ENCODE peak calls at places on chromosome 3, in seven cellular contexts. D, W, M, B, L, P and Q are unnamed samples. For H3K36me3, the result is how much of the 10 kb centered on the place peaks cover.

GRCh38 chr3:188092648-188093047 is 61.3 kb upstream of the LPP start:
- DNase-seq in D (no peak), W (no peak), M (no peak), B (no peak), L (no peak), P (no peak), Q (no peak)

GRCh38 chr3:136891934-136892855 is 30.2 kb downstream of the NCK1 start:
- DNase-seq in D (no peak), W (no peak), M (no peak), B (no peak), L (no peak), P (no peak), Q (no peak)

GRCh38 chr3:172256101-172256687 is 192.1 kb downstream of the GHSR start:
- DNase-seq in D (no peak), W (no peak), M (no peak), B (no peak), L (peak), P (no peak), Q (no peak)

GRCh38 chr3:80688814-80689213 is 921.0 kb upstream of the ROBO1 start:
- DNase-seq in D (no peak), W (no peak), M (no peak), B (no peak), L (peak), P (no peak), Q (no peak)

GRCh38 chr3:122695927-122696561 is 15.4 kb downstream of the PARP14 start:
- DNase-seq in D (no peak), W (no peak), M (no peak), B (no peak), L (no peak), P (no peak), Q (no peak)

GRCh38 chr3:184551614-184552256 is 9.8 kb upstream of the EPHB3 start:
- DNase-seq in D (no peak), W (peak), M (no peak), B (no peak), L (no peak), P (no peak), Q (no peak)

GRCh38 chr3:8456118-8456811 is 45.4 kb upstream of the LMCD1 start:
- DNase-seq in D (peak), W (no peak), M (no peak), B (no peak), L (no peak), P (no peak), Q (no peak)

GRCh38 chr3:1183320-1184048 is 90.7 kb downstream of the CNTN6 start:
- DNase-seq in D (no peak), W (no peak), M (no peak), B (no peak), L (no peak), P (no peak), Q (no peak)

GRCh38 chr3:122936335-122936734 is 91.2 kb downstream of the SEMA5B start:
- DNase-seq in D (no peak), W (peak), M (no peak), B (no peak), L (no peak), P (no peak), Q (no peak)

GRCh38 chr3:16898595-16899395 is 14.0 kb downstream of the PLCL2 start:
- DNase-seq in D (no peak), W (no peak), M (no peak), B (no peak), L (no peak), P (no peak), Q (no peak)

GRCh38 chr3:179452166-179452544 is 885 bp upstream of the GNB4 start:
- DNase-seq in D (no peak), W (no peak), M (no peak), B (no peak), L (no peak), P (no peak), Q (no peak)

GRCh38 chr3:177193706-177194268 is 3.5 kb downstream of the TBL1XR1 start:
- DNase-seq in D (no peak), W (no peak), M (no peak), B (no peak), L (no peak), P (no peak), Q (no peak)

GRCh38 chr3:66366747-66367146 is 134.1 kb downstream of the LRIG1 start:
- DNase-seq in D (no peak), W (no peak), M (no peak), B (no peak), L (no peak), P (no peak), Q (no peak)

GRCh38 chr3:15845475-15845874 is 47.7 kb upstream of the ANKRD28 start:
- DNase-seq in D (no peak), W (no peak), M (no peak), B (no peak), L (no peak), P (no peak), Q (no peak)

GRCh38 chr3:142817897-142818296 is 71.0 kb downstream of the PCOLCE2 start:
- DNase-seq in D (no peak), W (no peak), M (no peak), B (no peak), L (no peak), P (no peak), Q (no peak)

GRCh38 chr3:176896640-176897039 is 300.6 kb downstream of the TBL1XR1 start:
- DNase-seq in D (no peak), W (no peak), M (no peak), B (no peak), L (no peak), P (no peak), Q (no peak)

GRCh38 chr3:137035631-137036030 is 77.8 kb downstream of the IL20RB start:
- DNase-seq in D (no peak), W (no peak), M (no peak), B (no peak), L (peak), P (no peak), Q (no peak)

GRCh38 chr3:141056716-141057115 is 5.6 kb downstream of the SPSB4 start:
- DNase-seq in D (no peak), W (no peak), M (no peak), B (no peak), L (no peak), P (no peak), Q (no peak)

GRCh38 chr3:100033184-100033583 is 81.1 kb downstream of the FILIP1L start:
- DNase-seq in D (no peak), W (no peak), M (no peak), B (no peak), L (no peak), P (no peak), Q (no peak)

GRCh38 chr3:27675287-27675686 is 46.8 kb downstream of the EOMES start:
- DNase-seq in D (no peak), W (no peak), M (no peak), B (no peak), L (no peak), P (no peak), Q (no peak)

GRCh38 chr3:180827171-180827570 is 85.3 kb upstream of the FXR1 start:
- DNase-seq in D (no peak), W (no peak), M (no peak), B (no peak), L (no peak), P (no peak), Q (no peak)

GRCh38 chr3:141530133-141530768 is 43.4 kb downstream of the RASA2 start:
- DNase-seq in D (no peak), W (no peak), M (no peak), B (no peak), L (no peak), P (no peak), Q (no peak)

GRCh38 chr3:170741756-170742530 is 128.1 kb downstream of the RPL22L1 start:
- DNase-seq in D (no peak), W (no peak), M (no peak), B (no peak), L (no peak), P (no peak), Q (no peak)

GRCh38 chr3:54427501-54427900 is 305.1 kb downstream of the CACNA2D3 start:
- DNase-seq in D (no peak), W (no peak), M (no peak), B (no peak), L (no peak), P (no peak), Q (no peak)

GRCh38 chr3:192727032-192727847 is at the start of gene FGF12:
- DNase-seq in D (peak), W (peak), M (peak), B (peak), L (peak), P (no peak), Q (peak)

GRCh38 chr3:150184426-150185071 is 213.9 kb upstream of the PFN2 start:
- DNase-seq in D (no peak), W (no peak), M (no peak), B (no peak), L (peak), P (peak), Q (no peak)

GRCh38 chr3:146530609-146531008 is 13.8 kb downstream of the PLSCR1 start:
- DNase-seq in D (no peak), W (no peak), M (no peak), B (no peak), L (no peak), P (no peak), Q (no peak)

GRCh38 chr3:4406746-4407568 is 60.1 kb downstream of the SUMF1 start:
- DNase-seq in D (no peak), W (no peak), M (no peak), B (no peak), L (no peak), P (no peak), Q (no peak)

DNA sequence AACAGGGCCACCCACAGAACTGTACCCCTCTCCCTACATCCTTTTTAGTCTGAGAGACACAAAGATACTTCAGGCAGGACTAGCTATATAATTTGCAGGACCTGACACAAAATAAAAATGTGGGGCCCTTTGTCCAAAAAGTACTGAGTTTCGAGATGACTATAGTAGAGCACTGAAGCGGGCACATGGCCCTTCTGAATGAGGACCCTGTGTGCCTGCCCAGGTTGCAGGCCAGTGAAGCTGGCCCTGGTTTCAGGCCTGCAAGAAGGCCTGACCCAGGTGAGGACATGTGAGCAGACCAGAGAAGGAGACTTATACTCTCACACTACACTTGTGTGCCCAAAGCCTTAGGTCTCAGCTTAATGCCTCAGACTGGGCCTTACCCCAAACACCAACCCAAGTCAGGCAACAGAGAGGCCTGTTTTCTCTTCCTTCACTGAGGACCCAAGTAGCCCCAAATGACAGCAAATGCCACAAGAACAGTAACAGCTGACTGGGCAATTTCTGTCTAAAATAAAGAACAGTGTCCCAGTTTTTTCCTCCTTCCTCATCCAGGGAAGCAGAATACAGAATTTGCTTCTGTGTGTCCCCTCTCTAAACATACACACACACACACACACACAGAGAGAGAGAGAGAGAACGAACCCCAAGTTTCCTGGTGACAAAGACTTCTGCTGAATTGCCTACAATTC is 100.9 kb upstream of the ARHGEF3 start:
- DNase-seq in D (no peak), W (no peak), M (no peak), B (no peak), L (no peak), P (no peak), Q (no peak)
- H3K36me3 ChIP-seq in D (under half), W (under half), M (under half), B (under half), L (under half), P (under half), Q (under half)

DNA sequence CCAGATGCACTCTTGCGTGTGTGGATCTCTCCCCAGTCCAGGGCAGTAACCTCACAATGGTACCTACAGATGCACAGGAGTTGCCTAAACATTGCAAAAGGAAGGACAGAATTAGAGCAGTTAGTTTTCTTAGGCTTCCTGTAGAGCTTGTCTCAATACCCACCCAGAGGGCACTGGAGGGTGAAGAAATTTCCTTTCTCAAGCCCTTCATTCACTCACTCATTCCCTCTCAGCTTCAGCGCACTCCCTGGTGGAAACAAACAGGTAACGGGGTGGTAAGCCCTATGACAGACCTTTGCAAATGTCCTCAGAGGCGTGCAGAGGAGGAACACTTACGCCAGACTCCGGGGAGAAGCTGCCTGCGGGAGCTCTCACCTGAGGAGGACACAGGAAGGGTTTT is 267.4 kb upstream of the HES1 start:
- DNase-seq in D (no peak), W (no peak), M (no peak), B (no peak), L (no peak), P (no peak), Q (no peak)
- TF ChIP-seq POLR2AphosphoS5 in D (no peak), W (no peak), M (no peak), B (no peak), L (no peak), P (no peak), Q (no peak)

DNA sequence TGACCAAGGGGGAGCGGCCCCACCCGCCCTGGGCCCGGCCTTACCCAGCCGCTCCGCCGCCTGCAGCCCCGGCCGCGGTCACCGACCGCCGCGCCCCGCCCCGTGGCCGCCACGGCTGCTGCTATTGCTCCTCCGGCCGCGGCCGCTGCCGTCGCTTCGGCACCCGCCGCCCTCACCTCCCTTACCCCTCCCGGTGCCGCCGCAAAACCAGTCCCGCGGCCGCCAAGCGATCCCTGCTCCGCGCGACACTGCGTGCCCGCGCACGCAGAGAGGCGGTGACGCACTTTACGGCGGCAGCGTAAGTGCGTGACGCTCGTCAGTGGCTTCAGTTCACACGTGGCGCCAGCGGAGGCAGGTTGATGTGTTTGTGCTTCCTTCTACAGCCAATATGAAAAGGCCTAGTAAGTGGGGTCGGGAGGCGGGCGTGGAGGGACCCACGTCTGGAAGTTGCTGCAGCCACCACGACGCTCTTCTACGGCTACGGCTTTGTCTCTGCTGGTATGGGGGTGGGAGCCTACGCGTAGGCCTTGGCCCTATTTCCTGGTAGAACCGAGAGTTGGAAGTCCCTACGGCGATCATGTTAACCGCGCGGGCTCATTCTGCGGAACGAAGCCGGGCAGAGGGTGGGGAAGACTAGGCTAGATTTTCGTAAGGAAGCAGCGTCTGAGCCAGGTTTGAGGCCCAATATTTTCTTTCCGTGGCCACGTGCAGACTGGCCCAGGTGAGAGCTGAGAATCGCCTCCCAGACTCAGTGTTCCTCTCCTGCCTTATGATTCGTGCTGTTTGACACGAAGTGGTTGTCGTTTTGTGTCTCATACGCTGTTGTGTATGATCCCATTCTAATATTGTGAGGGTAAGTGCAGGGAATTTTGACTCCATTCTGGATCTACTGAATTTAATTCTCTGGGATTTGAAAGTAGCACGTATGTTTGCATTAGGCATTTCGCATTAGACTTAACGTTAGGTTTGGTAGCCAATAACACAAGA is at the start of the genes GNL3 and PBRM1:
- DNase-seq in D (peak), W (peak), M (peak), B (peak), L (peak), P (no peak), Q (peak)
- H3K36me3 ChIP-seq in D (under half), W (half or more), M (under half), B (under half), L (under half), P (under half), Q (under half)

DNA sequence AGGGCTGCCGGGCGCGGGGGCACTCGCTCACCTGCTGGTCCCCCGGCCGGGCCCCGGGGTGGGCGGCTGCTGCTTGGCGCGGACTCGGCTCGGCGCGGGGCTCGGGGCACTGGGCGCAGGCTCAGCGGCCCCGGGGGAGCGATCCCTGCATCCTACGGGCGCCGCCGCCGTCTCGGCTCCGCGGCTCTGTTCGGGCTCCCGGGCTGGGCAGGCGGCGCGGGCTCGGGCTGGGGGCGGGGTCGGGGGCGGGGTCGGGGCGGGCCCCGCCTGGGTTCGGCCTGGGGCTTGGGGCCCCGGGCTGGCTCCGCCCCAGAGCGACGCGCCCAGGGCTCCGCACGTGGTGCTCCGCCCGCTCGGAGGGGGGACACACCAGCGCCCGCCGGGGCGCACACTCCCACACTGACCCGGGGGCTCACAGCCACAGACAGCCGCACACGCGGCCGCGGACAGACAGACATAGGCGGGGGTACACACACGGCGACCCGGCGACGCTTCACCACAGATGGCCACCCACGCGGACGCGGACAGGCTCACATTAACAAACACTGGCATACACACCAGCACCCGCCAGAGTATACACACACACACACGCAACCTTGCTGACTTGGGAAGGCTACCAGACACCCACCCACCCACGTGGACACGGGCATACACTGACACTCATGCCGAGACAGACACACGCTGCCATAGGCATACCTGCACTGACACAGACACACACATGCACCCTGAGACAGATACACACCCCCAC is at the start of gene SCN5A:
- DNase-seq in D (peak), W (peak), M (peak), B (no peak), L (no peak), P (no peak), Q (peak)
- TF ChIP-seq POLR2AphosphoS5 in D (no peak), W (no peak), M (no peak), B (no peak), L (no peak), P (no peak), Q (no peak)